ENCODE peak calls at places on chromosome 9, in five cellular contexts. F, Q, Y, W and K are unnamed samples.
A peak's percentile ranks its signal among the peaks of the same experiment; 100 is the strongest.

GRCh38 chr9:120711354-120711753 is 2.9 kb downstream of the MEGF9 start:
- DNase-seq in F (no peak), Q (no peak), Y (peak; percentile 31), W (no peak), K (peak; percentile 51)

GRCh38 chr9:76044420-76044819 is 153.9 kb downstream of the PCSK5 start:
- DNase-seq in F (no peak), Q (no peak), Y (no peak), W (peak; percentile 24), K (no peak)

GRCh38 chr9:88521308-88521707 is 13.7 kb upstream of the NXNL2 start:
- DNase-seq in F (no peak), Q (no peak), Y (no peak), W (no peak), K (no peak)

GRCh38 chr9:105127863-105128220 is 116.6 kb upstream of the SLC44A1 start:
- DNase-seq in F (peak; percentile 28), Q (no peak), Y (no peak), W (peak; percentile 25), K (peak; percentile 98)

GRCh38 chr9:35406183-35406959 is 83.5 kb upstream of the RUSC2 start:
- DNase-seq in F (no peak), Q (peak; percentile 93), Y (peak; percentile 28), W (no peak), K (no peak)

GRCh38 chr9:30075451-30076199 is 2308.8 kb upstream of the ACO1 start:
- DNase-seq in F (peak; percentile 80), Q (no peak), Y (no peak), W (no peak), K (peak; percentile 93)

GRCh38 chr9:69822091-69822750 is 1.6 kb downstream of the CFAP95 start:
- DNase-seq in F (no peak), Q (peak; percentile 45), Y (no peak), W (peak; percentile 81), K (no peak)

GRCh38 chr9:98995059-98995665 is 51.5 kb downstream of the COL15A1 start:
- DNase-seq in F (no peak), Q (no peak), Y (no peak), W (no peak), K (no peak)

GRCh38 chr9:85743290-85744128 is 1.8 kb upstream of the AGTPBP1 start:
- DNase-seq in F (peak; percentile 77), Q (peak; percentile 39), Y (peak; percentile 37), W (peak; percentile 86), K (no peak)

GRCh38 chr9:125088752-125089151 is 54.6 kb downstream of the SCAI start:
- DNase-seq in F (no peak), Q (no peak), Y (no peak), W (no peak), K (no peak)

GRCh38 chr9:82036101-82036500 is 47.5 kb downstream of the SPATA31D1 start:
- DNase-seq in F (no peak), Q (no peak), Y (no peak), W (no peak), K (no peak)

GRCh38 chr9:15423328-15423985 is 781 bp downstream of the SNAPC3 start:
- DNase-seq in F (peak; percentile 27), Q (peak; percentile 15), Y (peak; percentile 16), W (peak; percentile 43), K (peak; percentile 9)

GRCh38 chr9:124457079-124457886 is 7.0 kb downstream of the ADGRD2 start:
- DNase-seq in F (no peak), Q (no peak), Y (no peak), W (no peak), K (no peak)

GRCh38 chr9:127074561-127075548 is 47.6 kb downstream of the ANGPTL2 start:
- DNase-seq in F (no peak), Q (peak; percentile 52), Y (no peak), W (no peak), K (peak; percentile 52)

GRCh38 chr9:29799227-29799626 is 2225.9 kb upstream of the C9orf72 start:
- DNase-seq in F (no peak), Q (no peak), Y (no peak), W (no peak), K (no peak)

GRCh38 chr9:78286946-78287388 is 10.0 kb upstream of the PSAT1 start:
- DNase-seq in F (no peak), Q (no peak), Y (no peak), W (no peak), K (no peak)

GRCh38 chr9:79221084-79221483 is 350.7 kb upstream of the TLE4 start:
- DNase-seq in F (peak; percentile 76), Q (no peak), Y (no peak), W (peak; percentile 84), K (no peak)

GRCh38 chr9:114906922-114907571 is 23.3 kb downstream of the TNFSF8 start:
- DNase-seq in F (peak; percentile 58), Q (peak; percentile 74), Y (peak; percentile 12), W (peak; percentile 61), K (peak; percentile 55)

GRCh38 chr9:108637340-108637739 is 218.4 kb downstream of the ACTL7B start:
- DNase-seq in F (no peak), Q (peak; percentile 67), Y (no peak), W (no peak), K (no peak)

GRCh38 chr9:114732842-114733241 is 50.9 kb upstream of the TEX48 start:
- DNase-seq in F (peak; percentile 76), Q (no peak), Y (no peak), W (peak; percentile 27), K (no peak)

GRCh38 chr9:73613092-73613701 is 461.5 kb downstream of the ANXA1 start:
- DNase-seq in F (no peak), Q (no peak), Y (peak; percentile 12), W (no peak), K (peak; percentile 66)

GRCh38 chr9:129250786-129251185 is 72.7 kb upstream of the IER5L start:
- DNase-seq in F (peak; percentile 13), Q (no peak), Y (no peak), W (peak; percentile 52), K (no peak)

GRCh38 chr9:129254566-129255287 is 76.7 kb upstream of the IER5L start:
- DNase-seq in F (no peak), Q (no peak), Y (no peak), W (no peak), K (no peak)

GRCh38 chr9:129256959-129257713 is 79.1 kb upstream of the IER5L start:
- DNase-seq in F (no peak), Q (no peak), Y (no peak), W (no peak), K (no peak)

GRCh38 chr9:129253820-129254381 is 75.8 kb upstream of the IER5L start:
- DNase-seq in F (no peak), Q (peak; percentile 38), Y (peak; percentile 72), W (no peak), K (no peak)

DNA sequence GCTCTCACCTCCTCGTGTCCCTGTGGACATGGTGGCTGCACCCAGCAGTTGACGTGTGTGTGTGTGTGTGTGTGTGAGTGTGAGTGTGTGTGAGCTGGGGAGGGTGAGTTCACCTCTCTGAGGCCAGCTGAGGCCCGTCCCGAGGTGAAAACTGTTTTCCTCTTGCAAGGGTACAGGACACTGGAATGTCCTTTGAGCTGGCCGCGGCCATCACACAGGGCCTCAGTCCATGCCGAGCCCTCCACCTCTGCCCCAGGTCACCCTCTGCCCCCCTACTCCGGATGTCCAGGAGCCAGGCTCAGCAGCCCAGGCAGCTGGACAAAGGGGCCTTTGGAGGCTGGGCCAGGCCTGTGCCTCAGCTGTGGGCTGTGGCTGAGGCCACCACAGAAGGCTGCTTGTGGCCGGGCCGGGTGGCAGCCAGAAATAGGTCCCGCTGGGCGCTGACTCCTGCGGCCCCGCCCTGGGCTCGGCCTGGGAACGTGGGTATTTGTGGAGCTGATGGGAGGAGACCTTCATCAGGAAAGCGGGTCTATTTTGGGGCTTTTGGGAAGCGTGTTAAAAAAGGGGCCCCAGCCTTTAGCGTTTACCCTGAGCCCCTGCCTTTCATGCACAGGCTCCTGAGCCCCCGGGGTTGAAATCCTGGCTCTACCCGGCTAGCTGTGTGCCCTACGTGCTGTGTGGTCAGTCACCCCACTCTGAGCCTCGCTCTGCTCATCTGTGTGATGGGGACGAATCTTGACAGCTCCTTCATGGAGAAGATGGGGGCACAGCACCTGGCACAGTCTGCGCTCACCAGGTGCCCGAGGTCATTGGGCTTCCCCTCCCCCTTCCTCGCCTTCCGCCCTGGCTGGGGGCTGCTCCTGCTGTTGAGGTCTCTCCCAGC is 75.1 kb upstream of the IER5L start:
- DNase-seq in F (no peak), Q (peak; percentile 41), Y (no peak), W (no peak), K (no peak)
- H3K9ac ChIP-seq in F (no peak overlapping the region), Q (no peak overlapping the region), Y (peak overlapping the region; percentile 33), W (no peak overlapping the region), K (no peak overlapping the region)

GRCh38 chr9:123342247-123342646 is 13.8 kb upstream of the CRB2 start:
- DNase-seq in F (no peak), Q (no peak), Y (no peak), W (no peak), K (no peak)

GRCh38 chr9:123346026-123346425 is 10.0 kb upstream of the CRB2 start:
- DNase-seq in F (no peak), Q (no peak), Y (no peak), W (no peak), K (no peak)

GRCh38 chr9:123346826-123347225 is 9.2 kb upstream of the CRB2 start:
- DNase-seq in F (no peak), Q (no peak), Y (no peak), W (no peak), K (no peak)

GRCh38 chr9:123344273-123345096 is 11.5 kb upstream of the CRB2 start:
- DNase-seq in F (no peak), Q (no peak), Y (no peak), W (no peak), K (no peak)

DNA sequence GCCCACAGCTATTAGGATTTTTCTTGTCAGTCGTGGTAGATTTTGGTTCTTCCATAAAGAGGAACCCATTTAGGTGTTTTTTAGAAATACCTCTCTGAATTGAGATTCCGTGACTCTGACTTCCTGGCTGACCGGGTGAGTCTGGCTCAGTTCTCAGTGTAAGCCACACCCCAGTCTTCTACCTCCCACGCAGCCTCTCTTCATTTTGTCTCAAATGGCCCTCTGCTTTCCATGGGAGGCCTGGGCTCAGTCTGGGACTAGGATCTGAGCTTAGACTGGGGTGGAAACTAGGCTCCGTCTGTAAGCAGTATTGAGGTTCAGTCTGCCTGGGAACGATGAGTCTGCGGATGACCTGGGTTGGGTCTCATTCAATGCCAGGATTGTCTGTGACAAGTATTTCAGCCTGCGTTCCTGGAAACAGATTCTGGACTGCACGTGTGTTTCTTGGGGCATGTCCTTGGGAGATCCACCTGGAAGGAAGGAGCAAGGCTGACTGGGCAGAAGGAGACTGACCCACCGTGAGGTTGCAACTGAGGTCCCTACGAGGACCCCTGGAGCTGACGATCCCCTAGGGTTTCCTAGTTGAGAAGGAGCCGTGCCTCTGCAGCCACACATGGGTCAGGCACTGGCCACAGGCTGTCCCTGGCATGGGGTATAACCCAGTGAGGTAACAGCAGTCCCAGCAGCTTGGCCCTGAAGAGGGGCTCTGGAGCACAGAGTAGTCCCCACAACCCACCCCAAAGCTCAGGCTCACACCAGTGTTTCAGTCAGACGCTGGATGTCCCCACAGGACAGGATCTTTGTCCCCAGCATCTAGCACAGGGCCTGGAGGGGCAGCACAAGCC is 12.3 kb upstream of the CRB2 start:
- DNase-seq in F (no peak), Q (no peak), Y (peak; percentile 84), W (no peak), K (no peak)
- H3K4me2 ChIP-seq in F (no peak overlapping the region), Q (no peak overlapping the region), Y (peak overlapping the region; percentile 81), W (no peak overlapping the region), K (no peak overlapping the region)

GRCh38 chr9:92682269-92682668 is 12.3 kb upstream of the IPPK start:
- DNase-seq in F (no peak), Q (no peak), Y (no peak), W (no peak), K (no peak)
- H3K9ac ChIP-seq in F (no peak overlapping the region), Q (no peak overlapping the region), Y (no peak overlapping the region), W (no peak overlapping the region), K (no peak overlapping the region)

DNA sequence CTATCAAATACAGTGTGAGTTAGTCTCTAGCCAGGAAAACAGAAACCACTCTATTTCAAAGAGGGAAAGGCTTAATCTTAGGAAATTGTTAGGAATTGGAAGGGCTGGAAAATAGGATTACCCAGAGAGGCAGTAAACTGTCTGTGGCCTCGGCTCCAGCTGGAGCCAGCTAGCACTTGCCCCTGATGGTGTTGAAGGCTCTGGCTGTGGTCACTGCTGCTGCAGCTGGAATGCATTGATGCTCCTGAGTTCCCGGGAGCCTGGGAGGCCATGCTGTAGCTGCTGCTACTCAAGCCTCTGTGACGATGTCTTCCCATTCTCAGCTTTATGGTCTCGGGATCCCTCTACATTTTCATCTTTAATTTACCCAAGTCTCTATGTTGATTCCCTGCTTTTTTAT is 29.6 kb downstream of the RAD23B start:
- DNase-seq in F (no peak), Q (peak; percentile 58), Y (no peak), W (peak; percentile 56), K (no peak)
- H3K4me2 ChIP-seq in F (no peak overlapping the region), Q (peak overlapping the region; percentile 3), Y (no peak overlapping the region), W (no peak overlapping the region), K (no peak overlapping the region)